ENCODE peak calls at places on chromosomes 13 and 19, in five cellular contexts. L is A549, N is H1, B is HepG2, T is GM12878. J is an unnamed sample.

GRCh38 chr19:3852614-3853254 is 16.1 kb downstream of the ZFR2 start:
- DNase-seq in L (peak), N (peak), B (peak), T (no peak), J (peak)

GRCh38 chr19:8143041-8143440 is 6.4 kb downstream of the FBN3 start:
- DNase-seq in L (no peak), N (no peak), B (no peak), T (no peak), J (no peak)

GRCh38 chr13:25468330-25469178 is 96.8 kb downstream of the ATP8A2 start:
- DNase-seq in L (peak), N (peak), B (no peak), T (no peak), J (peak)

GRCh38 chr19:15250635-15250993 is 18.4 kb upstream of the EPHX3 start:
- DNase-seq in L (no peak), N (no peak), B (no peak), T (no peak), J (no peak)

GRCh38 chr19:18118420-18119242 is 21.1 kb downstream of the MAST3 start:
- DNase-seq in L (no peak), N (no peak), B (no peak), T (no peak), J (peak)

GRCh38 chr19:32676186-32676894 is 692 bp downstream of the RGS9BP start:
- DNase-seq in L (peak), N (peak), B (no peak), T (no peak), J (no peak)

GRCh38 chr19:3565177-3565576 is 7.6 kb upstream of the HMG20B start:
- DNase-seq in L (peak), N (no peak), B (peak), T (no peak), J (no peak)

GRCh38 chr13:101711307-101712025 is 259.0 kb downstream of the ITGBL1 start:
- DNase-seq in L (no peak), N (no peak), B (no peak), T (no peak), J (no peak)

GRCh38 chr13:29210676-29211075 is 384.8 kb downstream of the SLC7A1 start:
- DNase-seq in L (no peak), N (no peak), B (no peak), T (no peak), J (no peak)

GRCh38 chr13:78102121-78102677 is 183.6 kb upstream of the EDNRB start:
- DNase-seq in L (no peak), N (no peak), B (no peak), T (peak), J (no peak)

GRCh38 chr13:86563308-86563707 is 764.1 kb upstream of the SLITRK6 start:
- DNase-seq in L (no peak), N (no peak), B (no peak), T (no peak), J (no peak)

GRCh38 chr13:78601124-78601885 is 2.0 kb downstream of the POU4F1 start:
- DNase-seq in L (no peak), N (peak), B (no peak), T (no peak), J (no peak)

GRCh38 chr19:5969476-5969875 is 8.5 kb downstream of the RANBP3 start:
- DNase-seq in L (no peak), N (no peak), B (no peak), T (no peak), J (no peak)

GRCh38 chr13:35549481-35549880 is 73.0 kb upstream of the MAB21L1 start:
- DNase-seq in L (peak), N (no peak), B (peak), T (peak), J (no peak)

GRCh38 chr19:755063-755462 is 4.2 kb downstream of the MISP start:
- DNase-seq in L (no peak), N (no peak), B (no peak), T (no peak), J (no peak)

GRCh38 chr19:964116-964520 is 20.0 kb upstream of the WDR18 start:
- DNase-seq in L (no peak), N (no peak), B (no peak), T (no peak), J (no peak)

GRCh38 chr19:5891938-5892771 is 11.4 kb downstream of the NDUFA11 start:
- DNase-seq in L (peak), N (peak), B (no peak), T (no peak), J (peak)

GRCh38 chr13:97798171-97798821 is 155.2 kb upstream of the IPO5 start:
- DNase-seq in L (no peak), N (no peak), B (no peak), T (no peak), J (no peak)

GRCh38 chr13:110399801-110400200 is 92.7 kb downstream of the COL4A2 start:
- DNase-seq in L (no peak), N (no peak), B (no peak), T (no peak), J (no peak)

GRCh38 chr19:11284535-11284934 is 11.4 kb upstream of the TSPAN16 start:
- DNase-seq in L (no peak), N (no peak), B (no peak), T (no peak), J (no peak)

GRCh38 chr13:109941951-109942350 is 155.6 kb upstream of the IRS2 start:
- DNase-seq in L (no peak), N (no peak), B (no peak), T (no peak), J (no peak)

GRCh38 chr13:90414691-90415596 is 932.5 kb upstream of the MIR17HG start:
- DNase-seq in L (peak), N (no peak), B (no peak), T (no peak), J (no peak)

GRCh38 chr13:85441364-85441763 is 357.9 kb downstream of the SLITRK6 start:
- DNase-seq in L (no peak), N (no peak), B (no peak), T (no peak), J (no peak)

GRCh38 chr13:52892925-52893324 is 44.5 kb upstream of the PCDH8 start:
- DNase-seq in L (no peak), N (no peak), B (no peak), T (no peak), J (no peak)

GRCh38 chr19:46748325-46749109 is 2.3 kb upstream of the STRN4 start:
- DNase-seq in L (peak), N (peak), B (peak), T (no peak), J (peak)

GRCh38 chr13:44347301-44347700 is 26.3 kb upstream of the SERP2 start:
- DNase-seq in L (no peak), N (no peak), B (no peak), T (no peak), J (no peak)

GRCh38 chr19:39936020-39936419 is 1.6 kb upstream of the FCGBP start:
- DNase-seq in L (no peak), N (no peak), B (no peak), T (no peak), J (no peak)

GRCh38 chr13:22428188-22428828 is 752.5 kb upstream of the SGCG start:
- DNase-seq in L (no peak), N (no peak), B (no peak), T (no peak), J (peak)

GRCh38 chr13:55244991-55245644 is 1895.6 kb upstream of the PRR20A start:
- DNase-seq in L (no peak), N (peak), B (peak), T (no peak), J (no peak)

DNA sequence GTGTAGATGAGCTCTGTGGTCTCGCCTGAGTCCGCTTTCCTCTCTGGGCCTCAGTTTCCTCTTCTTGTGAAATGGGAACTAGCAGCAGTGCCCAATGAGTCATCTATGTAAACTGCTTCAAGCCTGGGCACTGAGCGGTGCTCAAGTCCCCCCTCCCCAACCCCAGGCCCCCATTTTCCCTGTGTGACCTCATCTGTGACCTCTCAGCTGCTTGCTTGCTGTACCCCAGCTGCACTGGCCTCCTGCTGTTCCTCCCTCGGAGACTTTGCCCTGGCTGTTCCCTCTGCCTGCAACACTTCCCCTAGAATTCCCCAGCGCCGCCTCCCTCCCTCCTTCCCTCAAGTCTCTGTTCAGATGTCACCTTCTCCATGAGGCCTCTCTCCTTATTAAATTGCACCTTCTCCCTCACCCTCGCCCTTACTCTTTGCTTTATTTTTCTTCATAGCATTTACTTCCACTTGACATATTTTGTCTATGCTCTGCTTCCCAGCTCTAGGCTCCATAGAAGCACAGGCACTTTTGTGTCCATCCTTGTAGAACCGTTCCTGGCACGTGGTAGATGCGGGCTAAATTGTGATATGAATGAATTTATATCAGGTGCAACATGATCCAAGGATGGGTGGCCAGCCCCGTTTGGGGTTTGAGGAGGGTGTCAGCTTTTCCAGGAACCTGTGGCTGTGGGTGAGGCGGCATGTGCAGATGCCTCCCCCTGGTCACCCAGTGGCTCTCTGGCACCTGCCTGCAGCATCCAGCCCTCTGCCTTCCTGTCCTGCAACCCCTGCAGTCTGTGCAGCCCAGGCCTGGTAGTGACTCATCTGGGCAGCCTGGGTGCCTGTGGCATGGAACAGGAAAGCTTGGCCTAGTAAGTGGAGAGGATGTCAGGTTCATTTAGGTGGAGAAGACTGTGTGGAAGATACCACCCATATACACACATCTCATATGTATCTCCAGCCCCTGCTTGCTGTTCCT is 26.3 kb downstream of the SIPA1L3 start:
- DNase-seq in L (peak), N (no peak), B (peak), T (no peak), J (no peak)
- TF ChIP-seq HDAC2 in L (no peak), N (no peak), B (no peak), T (no peak), J (no peak)

GRCh38 chr13:111952814-111953213 is 114.1 kb upstream of the SOX1 start:
- DNase-seq in L (no peak), N (peak), B (no peak), T (no peak), J (no peak)

GRCh38 chr13:111950697-111951096 is 116.3 kb upstream of the SOX1 start:
- DNase-seq in L (no peak), N (no peak), B (no peak), T (no peak), J (no peak)

GRCh38 chr13:111949311-111949710 is 117.6 kb upstream of the SOX1 start:
- DNase-seq in L (no peak), N (peak), B (no peak), T (no peak), J (no peak)

GRCh38 chr13:111953546-111954178 is 113.3 kb upstream of the SOX1 start:
- DNase-seq in L (no peak), N (peak), B (no peak), T (no peak), J (no peak)

GRCh38 chr13:111951982-111952565 is 114.9 kb upstream of the SOX1 start:
- DNase-seq in L (no peak), N (peak), B (no peak), T (no peak), J (no peak)
- TF ChIP-seq HDAC2 in L (no peak), N (no peak), B (no peak), T (no peak), J (no peak)

DNA sequence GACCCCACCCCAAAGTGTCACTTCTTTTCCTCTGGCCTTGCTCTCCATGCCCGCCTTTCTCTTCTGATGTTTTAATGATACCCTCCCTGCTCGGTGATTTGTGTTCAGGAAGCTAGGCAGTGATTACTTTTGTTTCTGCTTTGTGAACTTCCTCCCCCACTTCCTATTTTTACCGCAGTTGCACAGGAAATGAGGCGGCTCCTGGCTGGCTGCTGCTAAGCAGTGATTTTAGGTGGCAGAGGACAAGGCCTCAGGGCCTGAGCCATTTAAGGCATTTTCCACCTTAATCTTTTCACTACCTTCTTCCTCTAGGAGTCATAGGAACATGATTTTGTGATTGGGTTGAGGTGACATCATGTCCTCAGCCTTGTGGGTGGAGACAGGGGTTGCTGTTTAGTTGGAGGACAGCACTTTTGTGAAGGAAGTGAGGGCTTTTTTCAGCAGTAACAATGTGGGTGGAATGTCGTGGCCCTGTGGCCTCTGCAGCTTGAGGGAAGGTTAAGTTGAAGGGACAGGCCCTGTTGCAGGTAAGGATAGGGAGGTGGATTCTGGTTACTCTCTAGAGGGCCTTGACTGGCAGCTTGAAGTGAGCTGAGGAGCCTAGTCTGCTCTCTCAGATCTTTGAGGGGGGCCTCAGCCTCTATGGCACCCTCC is 15.7 kb downstream of the GARRE1 start:
- DNase-seq in L (no peak), N (no peak), B (peak), T (peak), J (no peak)
- TF ChIP-seq HDAC2 in L (no peak), N (no peak), B (no peak), T (no peak), J (peak)

GRCh38 chr13:20566917-20567755 is at the start of gene IFT88:
- DNase-seq in L (peak), N (peak), B (peak), T (peak), J (peak)

GRCh38 chr13:20567881-20568528 is 1.0 kb downstream of the IFT88 start:
- DNase-seq in L (no peak), N (no peak), B (no peak), T (no peak), J (no peak)

GRCh38 chr13:20561731-20562130 is 5.2 kb upstream of the IFT88 start:
- DNase-seq in L (no peak), N (no peak), B (no peak), T (no peak), J (no peak)

GRCh38 chr13:20566424-20566916 is 487 bp upstream of the IFT88 start:
- DNase-seq in L (peak), N (no peak), B (peak), T (no peak), J (no peak)

GRCh38 chr13:20565120-20565736 is 1.7 kb upstream of the IFT88 start:
- DNase-seq in L (no peak), N (no peak), B (no peak), T (no peak), J (no peak)
- TF ChIP-seq HDAC2 in L (no peak), N (no peak), B (no peak), T (no peak), J (no peak)

DNA sequence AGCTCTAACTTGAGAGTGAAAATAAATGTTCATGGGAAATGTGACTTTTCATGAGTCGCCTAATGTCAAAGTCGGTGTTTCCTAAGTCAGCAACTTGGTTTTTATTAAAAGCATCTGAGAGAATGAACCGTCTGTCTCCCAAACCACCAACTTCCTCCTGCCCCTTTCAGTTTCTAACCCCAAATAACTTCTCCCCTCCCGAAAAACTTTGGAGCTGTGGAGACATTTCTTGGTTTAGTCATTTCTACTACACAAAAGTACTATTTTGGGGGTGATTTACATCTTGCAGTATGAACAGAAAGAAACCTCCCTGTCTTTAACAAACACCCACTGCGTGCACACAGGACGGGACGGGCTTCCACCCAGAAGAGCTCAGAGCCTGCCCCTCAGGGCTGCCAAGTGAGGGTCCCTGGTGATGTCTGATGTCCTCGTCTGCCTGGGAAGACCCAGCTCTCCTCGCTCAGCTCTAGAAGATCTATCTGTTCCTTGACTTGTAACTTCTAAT is 65.0 kb downstream of the RASA3 start:
- DNase-seq in L (no peak), N (no peak), B (no peak), T (peak), J (no peak)
- TF ChIP-seq HDAC2 in L (no peak), N (no peak), B (no peak), T (no peak), J (no peak)

GRCh38 chr19:30638889-30639288 is 266.7 kb downstream of the ZNF536 start:
- DNase-seq in L (no peak), N (no peak), B (no peak), T (no peak), J (no peak)
- TF ChIP-seq HDAC2 in L (no peak), N (no peak), B (no peak), T (no peak), J (no peak)

GRCh38 chr13:39942901-39943273 is 287.4 kb downstream of the COG6 start:
- DNase-seq in L (peak), N (peak), B (peak), T (peak), J (peak)
- TF ChIP-seq HDAC2 in L (no peak), N (no peak), B (no peak), T (no peak), J (no peak)

GRCh38 chr19:2036424-2036823 is 14.6 kb downstream of the MKNK2 start:
- DNase-seq in L (no peak), N (no peak), B (no peak), T (no peak), J (no peak)

GRCh38 chr19:2035590-2035991 is 15.5 kb downstream of the MKNK2 start:
- DNase-seq in L (no peak), N (peak), B (no peak), T (no peak), J (no peak)

GRCh38 chr19:2033825-2034159 is 17.3 kb downstream of the MKNK2 start:
- DNase-seq in L (no peak), N (peak), B (no peak), T (no peak), J (no peak)

GRCh38 chr19:2033115-2033824 is 17.8 kb upstream of the BTBD2 start:
- DNase-seq in L (no peak), N (no peak), B (no peak), T (no peak), J (no peak)

DNA sequence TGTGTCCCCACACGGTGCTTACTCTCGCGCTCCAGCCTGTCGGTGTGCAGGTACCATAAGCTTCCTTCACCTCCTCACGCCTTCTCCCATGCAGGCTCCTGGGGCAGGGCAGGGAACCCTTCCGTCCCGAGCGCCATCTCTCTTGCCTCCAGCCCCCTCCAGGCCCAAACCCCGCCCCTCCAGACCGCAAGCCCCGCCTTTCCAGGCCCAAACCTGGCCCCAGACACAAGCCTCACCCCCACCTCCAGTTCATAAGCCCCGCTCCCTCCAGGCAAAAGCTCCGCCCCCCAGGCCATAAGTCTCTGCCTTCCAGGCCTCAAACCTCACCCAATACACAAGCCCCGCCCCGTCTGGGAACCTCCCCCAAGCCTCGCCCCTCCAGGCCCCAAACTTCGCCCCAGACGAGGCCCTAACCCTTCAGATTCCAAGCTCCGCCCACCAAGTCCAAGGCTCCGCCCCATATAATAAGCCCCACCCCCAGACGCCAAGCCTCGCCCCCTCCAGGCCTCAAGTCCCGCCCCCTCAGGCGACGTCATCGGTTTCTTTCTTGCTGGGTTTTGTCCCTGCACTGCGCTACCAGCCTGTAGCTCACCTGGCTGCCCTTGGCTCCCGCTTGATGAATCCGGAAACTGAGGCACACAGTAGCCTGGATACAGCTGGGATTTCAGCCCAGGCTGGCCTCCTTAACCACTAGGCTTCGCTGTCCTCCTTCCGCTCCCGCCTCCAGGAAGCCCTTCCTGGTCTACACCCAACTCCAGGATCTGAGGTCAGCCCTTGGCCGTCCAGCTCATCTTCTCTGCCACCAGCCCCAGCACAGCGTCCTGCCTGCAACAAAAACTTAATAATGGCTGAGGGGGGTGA is 16.1 kb downstream of the MKNK2 start:
- DNase-seq in L (no peak), N (peak), B (no peak), T (no peak), J (peak)
- TF ChIP-seq HDAC2 in L (no peak), N (no peak), B (no peak), T (no peak), J (peak)

GRCh38 chr13:113820813-113821651 is 42.8 kb downstream of the GAS6 start:
- DNase-seq in L (peak), N (no peak), B (no peak), T (no peak), J (peak)
- TF ChIP-seq HDAC2 in L (no peak), N (no peak), B (no peak), T (no peak), J (no peak)